ENCODE peak calls at places on chromosomes 16 and 17, in six cellular contexts. One of them, this sample, is unnamed.

GRCh38 chr17:83109793-83110645 is 30.6 kb downstream of the METRNL start:
- DNase-seq in astrocyte of the spinal cord: peak
- DNase-seq in stimulated activated CD4-positive, alpha-beta T cell treated with anti-CD3 and anti-CD28 coated beads, Interleukin-1b, Interleukin-23, amount 100 ng/mL, for 1 hour: no peak
- DNase-seq in NCI-H1417 treated with DMSO at 0.1 percent for 48 hours: no peak
- DNase-seq in fibroblast of the conjunctiva: peak
- DNase-seq in CD4-positive, alpha-beta T cell: no peak
- DNase-seq in this sample: no peak

GRCh38 chr17:41523787-41524186 is 4.3 kb downstream of the KRT19 start:
- DNase-seq in stimulated activated CD4-positive, alpha-beta T cell treated with anti-CD3 and anti-CD28 coated beads, Interleukin-1b, Interleukin-23, amount 100 ng/mL, for 1 hour: no peak
- DNase-seq in fibroblast of the conjunctiva: no peak
- DNase-seq in CD4-positive, alpha-beta T cell: no peak
- DNase-seq in NCI-H1417 treated with DMSO at 0.1 percent for 48 hours: no peak
- DNase-seq in astrocyte of the spinal cord: no peak
- DNase-seq in this sample: no peak

GRCh38 chr16:75952124-75952523 is 225.8 kb upstream of the CPHXL start:
- DNase-seq in astrocyte of the spinal cord: no peak
- DNase-seq in stimulated activated CD4-positive, alpha-beta T cell treated with anti-CD3 and anti-CD28 coated beads, Interleukin-1b, Interleukin-23, amount 100 ng/mL, for 1 hour: no peak
- DNase-seq in CD4-positive, alpha-beta T cell: no peak
- DNase-seq in NCI-H1417 treated with DMSO at 0.1 percent for 48 hours: no peak
- DNase-seq in fibroblast of the conjunctiva: no peak
- DNase-seq in this sample: no peak

GRCh38 chr16:50509521-50510341 is 38.5 kb upstream of the NKD1 start:
- DNase-seq in CD4-positive, alpha-beta T cell: peak
- DNase-seq in fibroblast of the conjunctiva: no peak
- DNase-seq in astrocyte of the spinal cord: peak
- DNase-seq in NCI-H1417 treated with DMSO at 0.1 percent for 48 hours: no peak
- DNase-seq in stimulated activated CD4-positive, alpha-beta T cell treated with anti-CD3 and anti-CD28 coated beads, Interleukin-1b, Interleukin-23, amount 100 ng/mL, for 1 hour: no peak
- DNase-seq in this sample: no peak

GRCh38 chr16:49439050-49439449 is 65.4 kb downstream of the C16orf78 start:
- DNase-seq in fibroblast of the conjunctiva: no peak
- DNase-seq in NCI-H1417 treated with DMSO at 0.1 percent for 48 hours: no peak
- DNase-seq in CD4-positive, alpha-beta T cell: no peak
- DNase-seq in astrocyte of the spinal cord: no peak
- DNase-seq in stimulated activated CD4-positive, alpha-beta T cell treated with anti-CD3 and anti-CD28 coated beads, Interleukin-1b, Interleukin-23, amount 100 ng/mL, for 1 hour: no peak
- DNase-seq in this sample: no peak

GRCh38 chr17:36856169-36856568 is 81.1 kb upstream of the LHX1 start:
- DNase-seq in fibroblast of the conjunctiva: no peak
- DNase-seq in CD4-positive, alpha-beta T cell: no peak
- DNase-seq in astrocyte of the spinal cord: no peak
- DNase-seq in stimulated activated CD4-positive, alpha-beta T cell treated with anti-CD3 and anti-CD28 coated beads, Interleukin-1b, Interleukin-23, amount 100 ng/mL, for 1 hour: no peak
- DNase-seq in NCI-H1417 treated with DMSO at 0.1 percent for 48 hours: no peak
- DNase-seq in this sample: no peak

GRCh38 chr16:10033561-10033960 is 148.7 kb downstream of the GRIN2A start:
- DNase-seq in NCI-H1417 treated with DMSO at 0.1 percent for 48 hours: no peak
- DNase-seq in fibroblast of the conjunctiva: no peak
- DNase-seq in stimulated activated CD4-positive, alpha-beta T cell treated with anti-CD3 and anti-CD28 coated beads, Interleukin-1b, Interleukin-23, amount 100 ng/mL, for 1 hour: no peak
- DNase-seq in CD4-positive, alpha-beta T cell: no peak
- DNase-seq in astrocyte of the spinal cord: no peak
- DNase-seq in this sample: no peak

GRCh38 chr17:68315930-68316329 is 24.6 kb downstream of the ARSG start:
- DNase-seq in NCI-H1417 treated with DMSO at 0.1 percent for 48 hours: no peak
- DNase-seq in fibroblast of the conjunctiva: no peak
- DNase-seq in CD4-positive, alpha-beta T cell: no peak
- DNase-seq in astrocyte of the spinal cord: no peak
- DNase-seq in stimulated activated CD4-positive, alpha-beta T cell treated with anti-CD3 and anti-CD28 coated beads, Interleukin-1b, Interleukin-23, amount 100 ng/mL, for 1 hour: no peak
- DNase-seq in this sample: no peak

GRCh38 chr17:10198509-10199249 is at the start of gene GAS7:
- DNase-seq in fibroblast of the conjunctiva: no peak
- DNase-seq in NCI-H1417 treated with DMSO at 0.1 percent for 48 hours: no peak
- DNase-seq in CD4-positive, alpha-beta T cell: peak
- DNase-seq in astrocyte of the spinal cord: no peak
- DNase-seq in stimulated activated CD4-positive, alpha-beta T cell treated with anti-CD3 and anti-CD28 coated beads, Interleukin-1b, Interleukin-23, amount 100 ng/mL, for 1 hour: no peak
- DNase-seq in this sample: no peak

GRCh38 chr17:30600830-30601494 is 123.8 kb downstream of the GOSR1 start:
- DNase-seq in NCI-H1417 treated with DMSO at 0.1 percent for 48 hours: no peak
- DNase-seq in astrocyte of the spinal cord: peak
- DNase-seq in stimulated activated CD4-positive, alpha-beta T cell treated with anti-CD3 and anti-CD28 coated beads, Interleukin-1b, Interleukin-23, amount 100 ng/mL, for 1 hour: no peak
- DNase-seq in CD4-positive, alpha-beta T cell: peak
- DNase-seq in fibroblast of the conjunctiva: no peak
- DNase-seq in this sample: no peak

GRCh38 chr16:84559311-84559932 is 55.0 kb upstream of the MEAK7 start:
- DNase-seq in CD4-positive, alpha-beta T cell: no peak
- DNase-seq in stimulated activated CD4-positive, alpha-beta T cell treated with anti-CD3 and anti-CD28 coated beads, Interleukin-1b, Interleukin-23, amount 100 ng/mL, for 1 hour: no peak
- DNase-seq in fibroblast of the conjunctiva: no peak
- DNase-seq in NCI-H1417 treated with DMSO at 0.1 percent for 48 hours: no peak
- DNase-seq in astrocyte of the spinal cord: no peak
- DNase-seq in this sample: peak

GRCh38 chr16:14007460-14007859 is 63.7 kb upstream of the MRTFB start:
- DNase-seq in NCI-H1417 treated with DMSO at 0.1 percent for 48 hours: no peak
- DNase-seq in fibroblast of the conjunctiva: peak
- DNase-seq in astrocyte of the spinal cord: peak
- DNase-seq in CD4-positive, alpha-beta T cell: no peak
- DNase-seq in stimulated activated CD4-positive, alpha-beta T cell treated with anti-CD3 and anti-CD28 coated beads, Interleukin-1b, Interleukin-23, amount 100 ng/mL, for 1 hour: no peak
- DNase-seq in this sample: no peak

GRCh38 chr16:89881368-89881730 is 8.0 kb downstream of the TCF25 start:
- DNase-seq in stimulated activated CD4-positive, alpha-beta T cell treated with anti-CD3 and anti-CD28 coated beads, Interleukin-1b, Interleukin-23, amount 100 ng/mL, for 1 hour: no peak
- DNase-seq in fibroblast of the conjunctiva: no peak
- DNase-seq in NCI-H1417 treated with DMSO at 0.1 percent for 48 hours: no peak
- DNase-seq in CD4-positive, alpha-beta T cell: no peak
- DNase-seq in astrocyte of the spinal cord: no peak
- DNase-seq in this sample: no peak

GRCh38 chr16:49961087-49961486 is 63.9 kb upstream of the CNEP1R1 start:
- DNase-seq in astrocyte of the spinal cord: peak
- DNase-seq in CD4-positive, alpha-beta T cell: no peak
- DNase-seq in NCI-H1417 treated with DMSO at 0.1 percent for 48 hours: no peak
- DNase-seq in stimulated activated CD4-positive, alpha-beta T cell treated with anti-CD3 and anti-CD28 coated beads, Interleukin-1b, Interleukin-23, amount 100 ng/mL, for 1 hour: no peak
- DNase-seq in fibroblast of the conjunctiva: peak
- DNase-seq in this sample: no peak

GRCh38 chr17:65173284-65173793 is 36.2 kb downstream of the RGS9 start:
- DNase-seq in fibroblast of the conjunctiva: no peak
- DNase-seq in CD4-positive, alpha-beta T cell: peak
- DNase-seq in stimulated activated CD4-positive, alpha-beta T cell treated with anti-CD3 and anti-CD28 coated beads, Interleukin-1b, Interleukin-23, amount 100 ng/mL, for 1 hour: no peak
- DNase-seq in NCI-H1417 treated with DMSO at 0.1 percent for 48 hours: no peak
- DNase-seq in astrocyte of the spinal cord: peak
- DNase-seq in this sample: no peak

GRCh38 chr16:85872666-85873561 is 26.0 kb upstream of the IRF8 start:
- DNase-seq in fibroblast of the conjunctiva: no peak
- DNase-seq in astrocyte of the spinal cord: no peak
- DNase-seq in NCI-H1417 treated with DMSO at 0.1 percent for 48 hours: no peak
- DNase-seq in CD4-positive, alpha-beta T cell: no peak
- DNase-seq in stimulated activated CD4-positive, alpha-beta T cell treated with anti-CD3 and anti-CD28 coated beads, Interleukin-1b, Interleukin-23, amount 100 ng/mL, for 1 hour: no peak
- DNase-seq in this sample: no peak

GRCh38 chr16:85057948-85058347 is 30.4 kb downstream of the KIAA0513 start:
- DNase-seq in CD4-positive, alpha-beta T cell: no peak
- DNase-seq in NCI-H1417 treated with DMSO at 0.1 percent for 48 hours: no peak
- DNase-seq in astrocyte of the spinal cord: no peak
- DNase-seq in stimulated activated CD4-positive, alpha-beta T cell treated with anti-CD3 and anti-CD28 coated beads, Interleukin-1b, Interleukin-23, amount 100 ng/mL, for 1 hour: no peak
- DNase-seq in fibroblast of the conjunctiva: no peak
- DNase-seq in this sample: no peak

GRCh38 chr17:10127819-10128375 is 70.5 kb downstream of the GAS7 start:
- DNase-seq in NCI-H1417 treated with DMSO at 0.1 percent for 48 hours: no peak
- DNase-seq in fibroblast of the conjunctiva: peak
- DNase-seq in CD4-positive, alpha-beta T cell: no peak
- DNase-seq in stimulated activated CD4-positive, alpha-beta T cell treated with anti-CD3 and anti-CD28 coated beads, Interleukin-1b, Interleukin-23, amount 100 ng/mL, for 1 hour: no peak
- DNase-seq in astrocyte of the spinal cord: peak
- DNase-seq in this sample: no peak

GRCh38 chr16:54402270-54402669 is 115.7 kb upstream of the IRX3 start:
- DNase-seq in CD4-positive, alpha-beta T cell: no peak
- DNase-seq in NCI-H1417 treated with DMSO at 0.1 percent for 48 hours: no peak
- DNase-seq in astrocyte of the spinal cord: no peak
- DNase-seq in stimulated activated CD4-positive, alpha-beta T cell treated with anti-CD3 and anti-CD28 coated beads, Interleukin-1b, Interleukin-23, amount 100 ng/mL, for 1 hour: no peak
- DNase-seq in fibroblast of the conjunctiva: no peak
- DNase-seq in this sample: no peak

GRCh38 chr17:45129426-45129939 is 2.8 kb downstream of the PLCD3 start:
- DNase-seq in CD4-positive, alpha-beta T cell: no peak
- DNase-seq in NCI-H1417 treated with DMSO at 0.1 percent for 48 hours: no peak
- DNase-seq in astrocyte of the spinal cord: no peak
- DNase-seq in stimulated activated CD4-positive, alpha-beta T cell treated with anti-CD3 and anti-CD28 coated beads, Interleukin-1b, Interleukin-23, amount 100 ng/mL, for 1 hour: no peak
- DNase-seq in fibroblast of the conjunctiva: no peak
- DNase-seq in this sample: no peak

GRCh38 chr16:68790130-68790761 is 53.1 kb upstream of the TANGO6 start:
- DNase-seq in fibroblast of the conjunctiva: peak
- DNase-seq in stimulated activated CD4-positive, alpha-beta T cell treated with anti-CD3 and anti-CD28 coated beads, Interleukin-1b, Interleukin-23, amount 100 ng/mL, for 1 hour: no peak
- DNase-seq in astrocyte of the spinal cord: peak
- DNase-seq in NCI-H1417 treated with DMSO at 0.1 percent for 48 hours: no peak
- DNase-seq in CD4-positive, alpha-beta T cell: no peak
- DNase-seq in this sample: no peak

This sample was measured in NCI-H1436 treated with DMSO at 0.1 percent for 48 hours.